ENCODE peak calls at places on chromosomes 12 and 14, in seven cellular contexts. Q is mesendoderm, O is IMR-90, U is mesenchymal stem cell, S is H9, W is trophoblast cell, V is H1. G is an unnamed sample.

GRCh38 chr14:87332001-87332400 is 661.0 kb downstream of the GALC start:
- DNase-seq in O (peak), V (no peak), W (no peak), Q (no peak), S (no peak), U (peak), G (no peak)

GRCh38 chr14:86714153-86714552 is 1184.2 kb downstream of the FLRT2 start:
- DNase-seq in S (no peak), O (no peak), V (no peak), Q (no peak), U (no peak), W (no peak), G (no peak)

GRCh38 chr12:10559241-10559640 is 53.6 kb downstream of the EIF2S3B start:
- DNase-seq in W (no peak), U (no peak), O (no peak), Q (no peak), V (no peak), S (no peak), G (no peak)

GRCh38 chr12:93098077-93098476 is 169.0 kb upstream of the EEA1 start:
- DNase-seq in S (peak), O (peak), U (peak), Q (peak), V (peak), W (peak), G (peak)

GRCh38 chr12:109722022-109722752 is 8.6 kb downstream of the FAM222A start:
- DNase-seq in U (no peak), S (no peak), Q (no peak), W (no peak), V (no peak), O (no peak), G (no peak)

GRCh38 chr12:50276912-50277671 is 6.2 kb downstream of the LIMA1 start:
- DNase-seq in U (no peak), S (no peak), Q (no peak), O (peak), W (peak), V (no peak), G (no peak)

GRCh38 chr12:48356041-48356768 is 5.5 kb upstream of the ZNF641 start:
- DNase-seq in O (no peak), W (no peak), V (no peak), Q (no peak), S (no peak), U (peak), G (no peak)

GRCh38 chr12:105454688-105455087 is 124.2 kb downstream of the C12orf75 start:
- DNase-seq in Q (no peak), S (no peak), V (no peak), W (no peak), U (no peak), O (no peak), G (no peak)

GRCh38 chr12:26750531-26751171 is 82.3 kb downstream of the ITPR2 start:
- DNase-seq in O (no peak), W (no peak), Q (no peak), V (no peak), S (no peak), U (no peak), G (no peak)

GRCh38 chr14:104223101-104223809 is 84.9 kb downstream of the KIF26A start:
- DNase-seq in W (no peak), V (peak), U (peak), S (no peak), Q (peak), O (no peak), G (no peak)

GRCh38 chr14:53634793-53635192 is 321.8 kb downstream of the BMP4 start:
- DNase-seq in U (no peak), W (peak), S (no peak), Q (no peak), V (no peak), O (no peak), G (no peak)

GRCh38 chr12:11949738-11950403 is 120.9 kb upstream of the BCL2L14 start:
- DNase-seq in S (no peak), W (no peak), V (peak), Q (no peak), O (no peak), U (no peak), G (no peak)

GRCh38 chr12:27048822-27049752 is 26.7 kb downstream of the MED21 start:
- DNase-seq in W (peak), O (peak), S (no peak), V (no peak), U (peak), Q (peak), G (no peak)

GRCh38 chr12:80580254-80580653 is 127.2 kb upstream of the MYF6 start:
- DNase-seq in Q (no peak), U (peak), O (peak), S (no peak), W (peak), V (no peak), G (no peak)

GRCh38 chr14:67970923-67971322 is 151.3 kb downstream of the RAD51B start:
- DNase-seq in U (no peak), Q (no peak), S (no peak), W (no peak), O (peak), V (no peak), G (no peak)

GRCh38 chr12:93387780-93388179 is 10.1 kb downstream of the NUDT4 start:
- DNase-seq in O (peak), S (no peak), V (no peak), U (peak), W (no peak), Q (no peak), G (no peak)

GRCh38 chr12:62435337-62436163 is 31.1 kb upstream of the MON2 start:
- DNase-seq in Q (peak), W (peak), U (peak), V (peak), S (peak), O (peak), G (peak)

GRCh38 chr14:64741961-64742360 is 37.7 kb downstream of the PLEKHG3 start:
- DNase-seq in O (no peak), Q (no peak), V (no peak), U (no peak), S (no peak), W (no peak), G (no peak)

GRCh38 chr12:9626291-9626690 is 18.6 kb upstream of the KLRB1 start:
- DNase-seq in V (no peak), O (no peak), Q (no peak), W (no peak), S (no peak), U (no peak), G (no peak)

GRCh38 chr12:73057428-73057827 is 785.3 kb downstream of the TRHDE start:
- DNase-seq in W (no peak), S (peak), V (no peak), Q (peak), U (no peak), O (no peak), G (no peak)
- H3K4ac ChIP-seq in W (no peak), S (no peak), V (no peak), Q (no peak), U (no peak), O (no peak), G (no peak)

GRCh38 chr14:100314724-100315123 is 8.4 kb upstream of the SLC25A47 start:
- DNase-seq in O (no peak), S (no peak), U (no peak), Q (no peak), V (no peak), W (no peak), G (no peak)

GRCh38 chr14:100309028-100309718 is 2.9 kb upstream of the SLC25A29 start:
- DNase-seq in S (no peak), V (no peak), Q (no peak), O (no peak), W (no peak), U (no peak), G (no peak)

GRCh38 chr14:100313464-100314230 is 7.4 kb upstream of the SLC25A29 start:
- DNase-seq in U (no peak), O (no peak), S (no peak), W (no peak), Q (no peak), V (no peak), G (no peak)

GRCh38 chr14:100317389-100317788 is 5.8 kb upstream of the SLC25A47 start:
- DNase-seq in Q (no peak), V (no peak), S (no peak), O (no peak), U (no peak), W (no peak), G (no peak)

GRCh38 chr14:100313045-100313400 is 6.8 kb upstream of the SLC25A29 start:
- DNase-seq in W (no peak), U (no peak), O (no peak), V (no peak), Q (no peak), S (no peak), G (no peak)
- H2AK5ac ChIP-seq in W (no peak), U (no peak), O (no peak), V (no peak), Q (no peak), S (no peak), G (no peak)

DNA sequence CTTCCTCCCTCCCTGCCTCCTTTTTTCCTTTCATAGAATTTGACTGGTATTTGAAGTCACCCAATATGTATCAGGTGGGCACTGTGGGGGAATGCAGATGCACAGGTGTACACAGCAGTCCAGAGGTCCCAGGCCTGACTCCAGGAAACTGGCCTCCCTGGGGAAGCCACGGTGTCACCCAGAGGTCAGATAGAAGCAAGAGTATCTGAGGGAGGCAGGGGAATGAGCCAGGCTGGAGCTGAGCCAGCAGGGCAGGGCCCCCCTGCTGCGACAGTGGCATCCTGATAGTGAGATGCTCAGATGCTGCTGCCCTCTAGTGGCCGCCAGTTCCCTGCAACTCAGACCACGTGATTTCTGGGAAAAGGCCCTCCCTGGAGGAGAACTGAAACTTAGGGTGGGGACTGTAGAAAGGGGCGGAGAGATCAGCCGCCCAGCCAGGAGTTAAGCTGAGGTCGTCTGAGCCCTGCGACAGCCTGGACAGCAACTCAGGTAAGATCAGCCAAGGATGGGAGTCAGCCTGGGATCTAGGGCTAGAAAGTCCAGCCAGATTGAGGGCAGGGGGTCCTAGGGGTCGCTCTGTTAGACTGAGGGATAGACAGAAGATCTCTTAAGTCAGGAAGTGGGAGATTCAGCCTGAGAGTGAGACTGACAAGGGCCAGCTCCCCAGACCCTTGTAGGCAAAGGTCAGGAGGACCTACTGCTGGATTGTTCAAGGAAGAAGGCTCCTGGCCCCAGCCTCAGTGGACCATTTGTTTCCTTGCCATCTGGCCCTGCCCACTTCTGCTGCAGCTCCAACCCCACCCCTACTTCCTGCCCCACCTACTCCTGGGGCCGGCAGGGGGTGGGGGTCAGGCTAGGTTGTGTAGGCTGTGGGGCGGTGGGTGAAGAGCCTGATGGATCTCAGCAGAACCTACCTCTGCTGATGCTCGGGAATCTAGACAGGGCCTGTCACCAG is at the start of gene IRF9:
- DNase-seq in W (peak), S (peak), O (peak), V (peak), Q (peak), U (peak), G (peak)
- H3K4ac ChIP-seq in W (peak), S (no peak), O (peak), V (no peak), Q (peak), U (peak), G (no peak)

DNA sequence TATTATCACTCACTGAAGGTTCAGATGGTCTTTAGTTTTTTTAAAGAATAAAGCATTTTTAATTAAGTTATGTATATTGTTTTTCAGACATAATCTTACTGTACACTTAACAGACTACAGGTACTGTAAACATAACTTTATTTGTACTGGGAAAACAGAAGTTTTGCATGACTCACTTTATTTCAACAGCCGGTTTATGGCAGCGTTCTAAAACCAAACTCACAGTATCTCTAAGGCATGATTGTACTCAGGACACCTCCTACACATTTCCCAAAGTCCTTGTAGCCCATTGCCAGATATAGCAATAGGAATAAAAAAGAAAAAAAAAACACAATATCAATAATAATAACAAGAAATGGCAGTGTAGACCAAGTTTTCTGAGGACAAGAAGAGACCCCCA is 1341.4 kb downstream of the FSCB start:
- DNase-seq in O (no peak), Q (no peak), V (no peak), U (no peak), S (no peak), W (no peak), G (no peak)
- H2AK5ac ChIP-seq in O (no peak), Q (no peak), V (no peak), U (no peak), S (no peak), W (no peak), G (no peak)

GRCh38 chr12:91178801-91179200 is 3.8 kb downstream of the DCN start:
- DNase-seq in Q (no peak), V (no peak), S (no peak), W (no peak), U (no peak), O (no peak), G (no peak)
- H3K4ac ChIP-seq in Q (no peak), V (no peak), S (no peak), W (no peak), U (no peak), O (peak), G (no peak)

DNA sequence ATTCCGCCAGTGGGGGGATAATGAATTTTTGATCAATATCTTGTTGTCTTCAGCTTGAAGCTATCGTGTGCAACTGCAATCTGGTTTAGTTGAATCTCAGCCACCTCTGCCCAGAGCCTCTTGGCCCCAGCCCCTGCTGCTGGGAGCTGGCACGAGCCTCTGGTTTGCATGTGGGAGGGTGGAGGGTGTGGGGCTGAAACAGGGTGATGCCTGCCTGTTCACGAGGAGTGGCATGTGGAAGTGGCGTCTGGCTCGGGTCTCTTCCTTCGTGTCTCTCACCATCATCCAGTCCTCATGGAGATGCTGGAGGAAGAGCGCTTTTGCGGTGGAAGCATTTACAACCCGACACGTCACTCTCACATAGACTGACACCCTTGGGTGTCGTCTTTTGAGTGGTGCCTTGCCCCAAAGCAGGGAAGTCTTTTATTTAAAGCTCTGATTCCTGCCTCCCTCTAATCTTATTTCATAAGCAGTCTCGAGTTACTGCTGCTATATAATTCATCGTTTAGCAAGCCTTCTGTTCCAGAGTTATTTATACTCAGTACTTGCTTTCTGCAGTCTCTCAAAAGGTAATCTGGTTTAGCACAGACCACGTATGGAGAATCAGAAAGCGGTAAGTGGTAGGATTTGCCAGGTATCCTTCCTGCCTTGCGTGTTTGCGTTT is 64.5 kb downstream of the AACS start:
- DNase-seq in V (no peak), W (no peak), Q (no peak), O (no peak), S (no peak), U (no peak), G (no peak)
- H2AK5ac ChIP-seq in V (no peak), W (no peak), Q (no peak), O (no peak), S (no peak), U (no peak), G (no peak)

G was measured in neuronal stem cell.